ENCODE peak calls at places on chromosome 1, in seven cellular contexts. Z is AG04450, I is aorta, E is left lung, D is lung, C is right lobe of liver, P is A549. Y is an unnamed sample. For H3K9me3, the result is how much of the 10 kb centered on the place peaks cover.

GRCh38 chr1:217029311-217030157 is 306.3 kb upstream of the ESRRG start:
- DNase-seq in Z (peak), I (peak), E (no peak), D (peak), C (no peak), P (peak), Y (no peak)

GRCh38 chr1:233907139-233907538 is 2.7 kb downstream of the SLC35F3 start:
- DNase-seq in Z (no peak), I (no peak), E (no peak), D (no peak), C (no peak), P (no peak), Y (no peak)

GRCh38 chr1:204587621-204588020 is 71.4 kb downstream of the MDM4 start:
- DNase-seq in Z (no peak), I (no peak), E (no peak), D (no peak), C (no peak), P (no peak), Y (no peak)

GRCh38 chr1:204077979-204078696 is 5.2 kb downstream of the SOX13 start:
- DNase-seq in Z (no peak), I (no peak), E (no peak), D (peak), C (no peak), P (peak), Y (no peak)

GRCh38 chr1:86616871-86617270 is 70.0 kb downstream of the CLCA4 start:
- DNase-seq in Z (no peak), I (no peak), E (no peak), D (no peak), C (no peak), P (no peak), Y (no peak)

GRCh38 chr1:41370756-41371420 is 9.7 kb downstream of the FOXO6 start:
- DNase-seq in Z (no peak), I (no peak), E (no peak), D (no peak), C (no peak), P (no peak), Y (no peak)

GRCh38 chr1:169322138-169322537 is 45.5 kb downstream of the NME7 start:
- DNase-seq in Z (no peak), I (no peak), E (no peak), D (no peak), C (no peak), P (no peak), Y (no peak)

GRCh38 chr1:222521299-222522104 is 26.4 kb downstream of the HHIPL2 start:
- DNase-seq in Z (no peak), I (no peak), E (no peak), D (no peak), C (peak), P (peak), Y (no peak)

GRCh38 chr1:241844593-241844992 is 3.4 kb upstream of the EXO1 start:
- DNase-seq in Z (no peak), I (no peak), E (no peak), D (no peak), C (no peak), P (no peak), Y (no peak)

GRCh38 chr1:230833511-230833910 is 34.8 kb downstream of the C1orf198 start:
- DNase-seq in Z (no peak), I (no peak), E (no peak), D (no peak), C (no peak), P (no peak), Y (no peak)

GRCh38 chr1:248782311-248782887 is 26.8 kb upstream of the LYPD8 start:
- DNase-seq in Z (no peak), I (no peak), E (no peak), D (no peak), C (no peak), P (no peak), Y (no peak)
- H3K9me3 ChIP-seq in Z (under half), I (under half), E (under half), D (under half), C (under half), P (under half), Y (under half)

DNA sequence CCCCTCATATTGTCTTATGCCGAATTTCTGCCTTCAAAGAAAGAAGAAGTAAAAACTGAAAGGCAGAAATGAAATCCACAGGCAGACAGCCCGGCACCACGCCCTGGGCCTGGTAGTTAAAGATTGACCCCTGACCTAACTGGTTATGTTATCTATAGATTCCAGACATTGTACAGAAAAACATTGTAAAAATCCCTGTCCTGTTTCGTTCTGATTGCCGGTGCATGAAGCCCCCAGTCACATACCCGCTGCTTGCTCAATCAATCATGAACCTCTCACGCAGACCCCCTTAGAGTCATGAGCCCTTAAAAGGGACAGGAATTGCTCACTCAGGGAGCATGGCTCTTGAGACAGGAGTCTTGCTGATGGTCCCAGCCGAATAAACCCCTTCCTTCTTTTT is 49.3 kb downstream of the JMJD4 start:
- DNase-seq in Z (no peak), I (no peak), E (no peak), D (no peak), C (no peak), P (no peak), Y (no peak)
- H3K9me3 ChIP-seq in Z (under half), I (under half), E (under half), D (under half), C (under half), P (half or more), Y (under half)

DNA sequence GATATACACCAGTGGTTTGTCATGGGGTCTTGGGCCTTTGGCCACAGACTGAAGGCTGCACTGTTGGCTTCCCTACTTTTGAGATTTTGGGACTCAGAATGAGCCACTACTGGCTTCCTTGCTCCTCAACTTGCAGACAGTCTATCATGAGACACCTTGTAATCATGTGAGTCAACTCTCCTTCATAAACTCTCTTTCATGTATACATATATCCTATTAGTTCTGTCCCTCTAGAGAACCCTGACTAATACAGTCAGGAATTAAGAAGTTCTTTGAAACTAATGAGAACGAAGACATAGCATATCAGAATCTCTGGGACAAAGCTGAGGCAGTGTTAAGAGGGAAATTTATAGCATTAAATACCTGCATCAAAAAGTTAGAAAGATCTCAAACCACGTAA is 110.8 kb downstream of the SLC5A9 start:
- DNase-seq in Z (peak), I (no peak), E (no peak), D (no peak), C (no peak), P (no peak), Y (no peak)
- H3K9me3 ChIP-seq in Z (under half), I (under half), E (under half), D (under half), C (under half), P (under half), Y (under half)

GRCh38 chr1:83920320-83920719 is 78.6 kb downstream of the TTLL7 start:
- DNase-seq in Z (no peak), I (no peak), E (no peak), D (no peak), C (no peak), P (no peak), Y (no peak)
- H3K9me3 ChIP-seq in Z (under half), I (under half), E (under half), D (under half), C (under half), P (under half), Y (under half)

GRCh38 chr1:152663098-152663497 is at the start of gene LCE2D:
- DNase-seq in Z (no peak), I (no peak), E (no peak), D (no peak), C (no peak), P (no peak), Y (no peak)
- H3K9me3 ChIP-seq in Z (under half), I (under half), E (under half), D (under half), C (under half), P (under half), Y (under half)

GRCh38 chr1:49465486-49466185 is 558.1 kb downstream of the AGBL4 start:
- DNase-seq in Z (no peak), I (no peak), E (no peak), D (no peak), C (no peak), P (no peak), Y (no peak)
- H3K9me3 ChIP-seq in Z (under half), I (under half), E (under half), D (under half), C (under half), P (under half), Y (under half)

DNA sequence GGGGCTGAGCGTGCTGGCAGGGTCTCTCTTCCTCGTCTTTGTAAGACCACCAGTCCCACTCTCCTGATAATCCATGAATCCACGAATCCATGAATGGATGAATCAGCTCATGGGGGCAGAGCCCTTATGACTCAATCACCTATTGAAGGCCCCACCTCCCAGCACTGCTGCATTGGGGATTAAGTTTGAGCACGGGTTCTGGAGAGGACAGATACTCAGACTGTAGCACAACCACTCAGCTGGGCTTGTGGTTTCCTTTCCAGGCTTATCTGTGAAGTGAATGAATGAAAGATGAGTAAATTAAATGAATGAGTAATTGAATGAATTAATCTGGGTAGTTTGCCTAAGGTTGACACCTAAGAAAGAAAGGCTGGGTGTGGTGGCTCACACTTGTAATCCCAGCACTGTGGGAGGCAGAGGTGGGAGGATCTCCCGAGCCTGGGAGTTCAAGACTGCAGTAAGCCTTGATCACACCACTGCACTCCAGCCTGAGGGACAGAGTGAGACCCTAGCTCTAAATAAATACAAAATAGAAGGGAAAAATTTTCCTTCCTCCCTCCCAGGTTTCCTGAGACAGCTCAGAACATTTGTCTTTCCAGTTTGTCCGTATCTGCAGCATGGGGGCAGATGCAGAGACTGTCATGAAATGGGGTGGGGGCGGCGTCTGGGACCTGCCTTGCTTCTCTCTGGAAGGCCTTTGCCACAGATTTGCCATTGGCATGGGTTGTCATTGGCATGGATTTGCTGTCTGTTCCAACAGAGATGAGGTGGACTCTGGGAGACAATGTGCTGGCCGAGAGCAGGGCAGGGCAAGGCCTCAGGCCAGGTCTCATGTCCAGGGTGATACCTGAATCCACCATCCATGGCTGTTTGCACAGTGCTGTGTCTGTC is 187.7 kb upstream of the C1orf174 start:
- DNase-seq in Z (no peak), I (no peak), E (no peak), D (no peak), C (no peak), P (no peak), Y (no peak)
- H3K9me3 ChIP-seq in Z (half or more), I (under half), E (under half), D (under half), C (under half), P (under half), Y (under half)